ENCODE peak calls at places on chromosomes 3 and 15, in four cellular contexts. M is adrenal gland, I is transverse colon, X is body of pancreas. V is an unnamed sample.

GRCh38 chr15:37979597-37979996 is 45.2 kb downstream of the TMCO5A start:
- DNase-seq in M (no peak), I (no peak), X (no peak), V (no peak)

GRCh38 chr3:195810455-195810845 is 1.3 kb downstream of the MUC4 start:
- DNase-seq in M (no peak), I (no peak), X (peak; percentile 2), V (no peak)

GRCh38 chr3:151432624-151433372 is 28.1 kb downstream of the IGSF10 start:
- DNase-seq in M (no peak), I (no peak), X (no peak), V (no peak)

GRCh38 chr3:86743233-86743632 is 247.7 kb downstream of the VGLL3 start:
- DNase-seq in M (no peak), I (no peak), X (no peak), V (no peak)

GRCh38 chr15:81256916-81257315 is 60.2 kb downstream of the IL16 start:
- DNase-seq in M (no peak), I (no peak), X (no peak), V (no peak)

GRCh38 chr3:61136191-61136590 is 115.1 kb downstream of the FHIT start:
- DNase-seq in M (no peak), I (no peak), X (no peak), V (no peak)

GRCh38 chr3:115697263-115698053 is 74.1 kb downstream of the GAP43 start:
- DNase-seq in M (peak; percentile 50), I (no peak), X (no peak), V (no peak)

GRCh38 chr15:29621626-29622025 is 200.6 kb downstream of the TJP1 start:
- DNase-seq in M (no peak), I (no peak), X (no peak), V (no peak)

GRCh38 chr15:99467861-99468460 is 97.8 kb upstream of the MEF2A start:
- DNase-seq in M (no peak), I (no peak), X (no peak), V (no peak)

GRCh38 chr3:104291878-104292277 is 1074.8 kb upstream of the ALCAM start:
- DNase-seq in M (no peak), I (no peak), X (no peak), V (no peak)

GRCh38 chr15:71374607-71375352 is 259.5 kb downstream of the THSD4 start:
- DNase-seq in M (no peak), I (peak; percentile 24), X (no peak), V (no peak)

GRCh38 chr3:53161820-53162671 is 1.0 kb downstream of the PRKCD start:
- DNase-seq in M (no peak), I (peak; percentile 57), X (no peak), V (peak; percentile 46)

GRCh38 chr3:69568926-69569325 is 170.3 kb upstream of the MITF start:
- DNase-seq in M (no peak), I (no peak), X (no peak), V (no peak)

GRCh38 chr3:59264366-59264765 is 214.5 kb upstream of the CFAP20DC start:
- DNase-seq in M (no peak), I (no peak), X (no peak), V (no peak)

GRCh38 chr3:196518999-196519737 is 4.0 kb upstream of the SMCO1 start:
- DNase-seq in M (peak; percentile 55), I (peak; percentile 60), X (peak; percentile 39), V (peak; percentile 66)

GRCh38 chr15:70698412-70698811 is 64.9 kb downstream of the UACA start:
- DNase-seq in M (no peak), I (no peak), X (no peak), V (no peak)

GRCh38 chr3:47323431-47324277 is 40.9 kb downstream of the KLHL18 start:
- DNase-seq in M (no peak), I (no peak), X (no peak), V (no peak)

GRCh38 chr3:153084431-153084830 is 77.6 kb upstream of the RAP2B start:
- DNase-seq in M (no peak), I (no peak), X (no peak), V (no peak)

GRCh38 chr3:36546196-36546595 is 165.9 kb downstream of the STAC start:
- DNase-seq in M (no peak), I (no peak), X (no peak), V (no peak)

GRCh38 chr3:150725548-150725947 is 21.8 kb upstream of the ERICH6 start:
- DNase-seq in M (no peak), I (peak; percentile 75), X (no peak), V (no peak)

GRCh38 chr15:42800731-42801474 is 64.0 kb upstream of the CDAN1 start:
- DNase-seq in M (no peak), I (no peak), X (no peak), V (no peak)

GRCh38 chr15:42805266-42805665 is 68.3 kb upstream of the CDAN1 start:
- DNase-seq in M (no peak), I (no peak), X (no peak), V (no peak)

GRCh38 chr15:42804739-42805138 is 67.8 kb upstream of the CDAN1 start:
- DNase-seq in M (no peak), I (no peak), X (no peak), V (no peak)

GRCh38 chr15:42802168-42802567 is 65.2 kb upstream of the CDAN1 start:
- DNase-seq in M (no peak), I (no peak), X (no peak), V (no peak)

DNA sequence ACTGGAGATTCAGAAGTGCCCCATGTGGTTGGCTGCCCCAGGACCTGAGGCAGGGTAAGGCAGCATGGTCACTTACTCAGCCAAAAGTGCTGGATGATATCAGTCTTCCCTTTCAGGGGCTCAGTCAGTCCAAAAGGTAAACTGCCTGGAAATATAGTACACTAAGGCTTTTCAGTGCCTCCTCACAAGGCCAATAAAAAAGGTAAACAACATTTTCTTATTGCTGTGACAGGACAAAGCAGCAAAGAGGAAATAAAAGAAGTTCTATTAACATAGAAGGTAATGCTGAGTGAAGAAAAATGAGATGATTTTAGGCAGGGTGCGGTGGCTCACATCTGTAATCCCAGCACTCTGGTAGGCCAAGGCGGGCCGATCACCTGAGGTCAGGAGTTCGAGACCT is 66.5 kb upstream of the CDAN1 start:
- DNase-seq in M (no peak), I (no peak), X (no peak), V (no peak)
- TF ChIP-seq CTCF in M (no peak), I (no peak), X (no peak), V (no peak)

GRCh38 chr15:40440300-40441011 is at the start of gene BAHD1:
- DNase-seq in M (peak; percentile 99), I (peak; percentile 98), X (peak; percentile 97), V (peak; percentile 99)
- TF ChIP-seq POLR2A in M (peak; percentile 61), I (peak; percentile 44), X (peak; percentile 55), V (no peak)

DNA sequence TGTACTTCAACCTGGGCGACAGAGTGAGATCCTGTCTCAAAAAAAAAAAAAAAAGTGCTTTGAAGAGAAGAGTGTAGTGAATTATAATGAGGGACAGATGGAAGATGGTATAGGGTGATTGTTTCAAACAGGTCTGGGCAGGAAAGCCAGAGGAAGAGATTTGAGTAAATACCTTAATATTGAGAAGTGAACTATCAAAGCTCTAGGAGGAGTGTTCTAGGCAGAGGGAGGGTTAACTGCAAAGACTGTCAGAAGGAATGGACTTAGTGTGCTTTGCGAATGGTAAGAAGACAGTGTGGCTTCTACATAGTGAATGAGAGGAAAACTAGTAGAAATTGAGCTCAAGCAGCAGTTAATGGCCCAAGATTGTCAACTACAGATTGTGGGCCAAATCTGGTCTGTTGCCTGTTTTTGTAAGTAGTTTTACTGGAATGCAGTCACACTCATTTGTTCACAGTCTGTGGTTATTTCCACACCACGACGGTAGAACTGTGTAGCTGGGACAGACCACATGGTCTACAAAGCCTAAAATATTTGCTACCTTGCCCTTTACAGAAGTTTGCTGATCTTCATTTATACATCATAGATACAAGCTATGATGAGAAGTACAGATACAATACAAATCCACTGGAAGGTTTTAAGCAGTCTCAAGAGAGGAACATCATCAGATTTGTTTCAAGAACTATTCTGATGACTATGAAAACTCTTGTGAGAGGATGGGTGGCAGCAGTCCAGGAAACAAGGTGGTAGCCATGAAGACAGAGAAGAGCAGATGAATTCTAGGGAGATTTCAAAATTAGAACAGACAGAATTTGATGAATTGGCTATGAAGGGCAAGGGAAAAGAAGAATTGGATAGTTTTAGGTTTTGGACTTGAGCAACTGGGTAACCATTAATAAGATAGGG is 16.5 kb upstream of the USP50 start:
- DNase-seq in M (no peak), I (no peak), X (no peak), V (no peak)
- TF ChIP-seq CTCF in M (no peak), I (no peak), X (no peak), V (no peak)

GRCh38 chr15:44536962-44537727 is at the start of gene EIF3J:
- DNase-seq in M (peak; percentile 97), I (peak; percentile 95), X (peak; percentile 97), V (peak; percentile 97)
- TF ChIP-seq POLR2A in M (peak; percentile 92), I (peak; percentile 95), X (peak; percentile 98), V (peak; percentile 55)

GRCh38 chr3:141854559-141854958 is 21.9 kb upstream of the ATP1B3 start:
- DNase-seq in M (no peak), I (no peak), X (no peak), V (no peak)
- TF ChIP-seq CTCF in M (no peak), I (no peak), X (no peak), V (no peak)

GRCh38 chr15:40953713-40954074 is 423 bp downstream of the CHAC1 start:
- DNase-seq in M (no peak), I (no peak), X (no peak), V (no peak)

GRCh38 chr15:40956543-40956982 is 3.3 kb downstream of the CHAC1 start:
- DNase-seq in M (no peak), I (no peak), X (no peak), V (peak; percentile 54)

GRCh38 chr15:40957041-40957555 is 3.8 kb downstream of the CHAC1 start:
- DNase-seq in M (no peak), I (no peak), X (no peak), V (no peak)

GRCh38 chr15:40955930-40956542 is 2.8 kb downstream of the CHAC1 start:
- DNase-seq in M (no peak), I (no peak), X (no peak), V (no peak)

GRCh38 chr15:40955141-40955903 is 2.1 kb downstream of the CHAC1 start:
- DNase-seq in M (no peak), I (no peak), X (no peak), V (no peak)
- TF ChIP-seq POLR2A in M (no peak), I (no peak), X (no peak), V (no peak)

DNA sequence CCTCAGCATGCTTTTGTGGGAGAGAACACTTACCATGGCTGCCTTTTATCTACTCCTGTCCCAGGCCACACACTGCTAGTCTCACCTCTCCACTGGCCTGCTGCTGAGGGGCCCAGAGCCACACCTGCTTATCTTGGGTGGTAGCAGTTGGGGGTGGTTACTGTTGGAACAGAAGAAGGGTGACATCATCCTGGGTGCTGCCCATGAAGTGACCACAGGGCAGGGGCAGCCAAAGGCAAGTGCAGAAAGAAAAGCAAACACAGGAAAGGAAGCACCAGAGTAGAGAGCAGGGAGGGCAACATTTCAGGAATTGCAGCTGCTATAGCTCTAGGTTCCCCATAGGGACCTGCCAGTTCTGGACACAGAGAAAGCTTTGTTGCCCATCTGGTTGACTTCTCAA is 345.2 kb downstream of the VPS13C start:
- DNase-seq in M (no peak), I (no peak), X (peak; percentile 28), V (no peak)
- TF ChIP-seq CTCF in M (no peak), I (no peak), X (no peak), V (no peak)

DNA sequence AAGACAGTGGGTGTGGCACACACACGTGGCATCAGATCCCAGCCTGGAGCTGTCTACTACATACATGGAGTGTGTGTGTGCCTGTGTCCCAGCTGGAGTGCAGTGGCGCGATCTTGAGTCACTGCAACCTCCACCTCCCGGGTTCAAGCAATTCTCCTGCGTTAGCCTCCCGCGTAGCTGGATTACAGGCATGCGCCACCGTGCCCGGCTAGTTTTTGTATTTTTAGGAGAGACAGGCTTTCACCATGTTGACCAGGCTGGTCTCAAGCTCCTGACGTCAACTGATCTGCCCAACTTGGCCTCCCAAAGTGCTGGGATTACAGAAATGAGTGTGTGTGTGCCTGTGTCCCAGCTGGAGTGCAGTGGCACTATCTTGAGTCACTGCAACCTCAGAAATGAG is 108.8 kb downstream of the IL12A start:
- DNase-seq in M (no peak), I (no peak), X (no peak), V (no peak)
- TF ChIP-seq POLR2A in M (no peak), I (no peak), X (no peak), V (no peak)

V was measured in heart left ventricle.